ENCODE peak calls at places on chromosomes 7 and 10, in seven cellular contexts. J, Z, V, W, A, B and X are unnamed samples.

GRCh38 chr7:1076184-1077072 is 11.5 kb upstream of the GPER1 start:
- DNase-seq in Z (no peak), A (no peak), J (no peak), B (no peak), V (no peak), W (peak), X (no peak)

GRCh38 chr7:30159153-30159552 is 24.4 kb downstream of the MTURN start:
- DNase-seq in B (no peak), J (no peak), W (no peak), V (no peak), Z (no peak), A (no peak), X (no peak)

GRCh38 chr10:112898540-112899395 is 51.3 kb upstream of the TCF7L2 start:
- DNase-seq in Z (peak), J (no peak), A (no peak), B (no peak), W (peak), V (no peak), X (peak)

GRCh38 chr10:114684085-114684821 is 26.2 kb upstream of the ABLIM1 start:
- DNase-seq in V (no peak), J (no peak), Z (peak), B (no peak), A (no peak), W (peak), X (no peak)

GRCh38 chr7:66921918-66922486 is 977 bp downstream of the TMEM248 start:
- DNase-seq in B (peak), Z (no peak), J (peak), V (peak), W (no peak), A (no peak), X (peak)

GRCh38 chr7:42167914-42168236 is 69.1 kb downstream of the GLI3 start:
- DNase-seq in V (no peak), J (no peak), A (no peak), W (no peak), B (no peak), Z (no peak), X (no peak)

GRCh38 chr10:106711313-106711906 is 453.1 kb downstream of the SORCS1 start:
- DNase-seq in B (peak), Z (peak), J (peak), A (peak), W (no peak), V (peak), X (peak)

GRCh38 chr7:18290223-18290622 is 205.3 kb upstream of the HDAC9 start:
- DNase-seq in J (no peak), B (no peak), W (no peak), Z (no peak), A (no peak), V (no peak), X (no peak)

GRCh38 chr10:131841669-131842139 is 59.1 kb upstream of the PPP2R2D start:
- DNase-seq in Z (no peak), A (no peak), W (no peak), J (no peak), V (no peak), B (no peak), X (no peak)

GRCh38 chr10:110629680-110630191 is 14.4 kb upstream of the RBM20 start:
- DNase-seq in A (peak), V (no peak), Z (peak), J (no peak), B (no peak), W (peak), X (no peak)

GRCh38 chr7:37770813-37771212 is 77.6 kb upstream of the NME8 start:
- DNase-seq in A (no peak), Z (no peak), J (no peak), B (no peak), W (no peak), V (no peak), X (no peak)

GRCh38 chr7:134997214-134997885 is 11.0 kb downstream of the AGBL3 start:
- DNase-seq in A (no peak), J (no peak), W (no peak), B (no peak), V (no peak), Z (no peak), X (no peak)

GRCh38 chr7:100483728-100484635 is at the start of gene NYAP1:
- DNase-seq in V (peak), J (no peak), B (peak), W (peak), A (peak), Z (peak), X (no peak)

GRCh38 chr7:132575336-132575986 is 809 bp downstream of the PLXNA4 start:
- DNase-seq in A (peak), J (no peak), W (peak), B (peak), Z (peak), V (no peak), X (no peak)

GRCh38 chr10:12922117-12922900 is 79.2 kb downstream of the CCDC3 start:
- DNase-seq in Z (no peak), J (no peak), V (no peak), W (no peak), A (no peak), B (no peak), X (no peak)

GRCh38 chr10:69800109-69800508 is 1.6 kb upstream of the COL13A1 start:
- DNase-seq in J (no peak), V (no peak), B (peak), W (peak), A (no peak), Z (peak), X (peak)

GRCh38 chr10:119667562-119668328 is 16.6 kb downstream of the BAG3 start:
- DNase-seq in W (peak), B (no peak), A (no peak), V (no peak), J (no peak), Z (peak), X (peak)

GRCh38 chr7:30224511-30225031 is 59.8 kb upstream of the ZNRF2 start:
- DNase-seq in A (no peak), Z (no peak), B (no peak), J (no peak), V (no peak), W (peak), X (peak)

GRCh38 chr7:1386623-1387220 is 72.5 kb downstream of the MICALL2 start:
- DNase-seq in A (peak), J (no peak), B (no peak), Z (no peak), W (no peak), V (no peak), X (no peak)

GRCh38 chr7:8284606-8285005 is 22.6 kb upstream of the ICA1 start:
- DNase-seq in J (no peak), Z (no peak), B (no peak), W (no peak), V (no peak), A (peak), X (no peak)

GRCh38 chr10:91672021-91672608 is 39.2 kb upstream of the PPP1R3C start:
- DNase-seq in V (no peak), A (peak), W (peak), Z (no peak), J (no peak), B (no peak), X (no peak)

GRCh38 chr7:29607889-29608288 is 44.3 kb downstream of the PRR15 start:
- DNase-seq in W (peak), J (no peak), Z (peak), B (no peak), V (no peak), A (no peak), X (peak)

GRCh38 chr10:5640036-5640435 is 26.4 kb downstream of the ASB13 start:
- DNase-seq in W (no peak), A (no peak), Z (no peak), B (no peak), V (no peak), J (no peak), X (no peak)

GRCh38 chr10:44028384-44029137 is 356.3 kb downstream of the CXCL12 start:
- DNase-seq in B (no peak), W (no peak), V (no peak), A (no peak), Z (no peak), J (no peak), X (no peak)

GRCh38 chr7:15567036-15567435 is 5.2 kb upstream of the AGMO start:
- DNase-seq in V (no peak), J (no peak), A (no peak), B (no peak), W (no peak), Z (no peak), X (no peak)

GRCh38 chr10:21944727-21945386 is 58.7 kb downstream of the DNAJC1 start:
- DNase-seq in Z (no peak), B (no peak), V (no peak), A (no peak), J (no peak), W (peak), X (no peak)

GRCh38 chr10:17951868-17952371 is at the start of gene SLC39A12:
- DNase-seq in A (no peak), B (no peak), Z (no peak), W (peak), V (no peak), J (no peak), X (peak)

GRCh38 chr10:88555190-88555894 is 27.8 kb downstream of the RNLS start:
- DNase-seq in W (no peak), B (no peak), V (no peak), A (no peak), J (no peak), Z (no peak), X (no peak)

GRCh38 chr7:359776-360361 is 69.9 kb downstream of the FOXL3 start:
- DNase-seq in J (no peak), V (peak), Z (no peak), W (no peak), B (no peak), A (no peak), X (no peak)

GRCh38 chr10:46524471-46525176 is 31.8 kb downstream of the GPRIN2 start:
- DNase-seq in W (peak), Z (peak), V (no peak), B (no peak), A (no peak), J (no peak), X (no peak)

GRCh38 chr10:14409247-14409646 is 78.5 kb upstream of the FRMD4A start:
- DNase-seq in J (no peak), Z (no peak), V (peak), W (no peak), B (no peak), A (no peak), X (no peak)

GRCh38 chr10:77195101-77195500 is 442.5 kb downstream of the KCNMA1 start:
- DNase-seq in J (no peak), Z (peak), W (peak), A (no peak), B (no peak), V (no peak), X (peak)

GRCh38 chr10:30151581-30152389 is 92.4 kb upstream of the JCAD start:
- DNase-seq in W (peak), Z (peak), A (no peak), V (no peak), B (no peak), J (no peak), X (peak)

GRCh38 chr7:29146082-29146706 is at the start of gene CPVL:
- DNase-seq in Z (no peak), W (no peak), B (no peak), V (no peak), A (peak), J (no peak), X (peak)

GRCh38 chr10:3068201-3068967 is 1.0 kb downstream of the PFKP start:
- DNase-seq in B (peak), J (peak), V (peak), A (no peak), W (peak), Z (peak), X (peak)

GRCh38 chr10:282294-283139 is 147.3 kb downstream of the ZMYND11 start:
- DNase-seq in Z (no peak), A (no peak), V (no peak), J (no peak), B (no peak), W (peak), X (no peak)

GRCh38 chr10:131125511-131126225 is 185.9 kb downstream of the TCERG1L start:
- DNase-seq in V (no peak), Z (no peak), B (no peak), A (no peak), J (no peak), W (no peak), X (no peak)

GRCh38 chr7:154430640-154431039 is 378.4 kb downstream of the DPP6 start:
- DNase-seq in J (no peak), A (no peak), V (no peak), Z (no peak), B (no peak), W (no peak), X (no peak)